ENCODE peak calls at places on chromosomes 1 and 21, in five cellular contexts. One of them, this sample, is unnamed.

GRCh38 chr1:204564835-204565234 is 48.6 kb downstream of the MDM4 start:
- DNase-seq in adrenal gland: no peak
- DNase-seq in astrocyte of the spinal cord: no peak
- DNase-seq in fibroblast of lung: no peak
- DNase-seq in upper lobe of right lung: no peak
- DNase-seq in this sample: no peak

GRCh38 chr1:52523376-52523775 is 29.5 kb downstream of the TUT4 start:
- DNase-seq in adrenal gland: no peak
- DNase-seq in astrocyte of the spinal cord: peak; percentile 18
- DNase-seq in fibroblast of lung: peak; percentile 43
- DNase-seq in upper lobe of right lung: no peak
- DNase-seq in this sample: peak; percentile 5

GRCh38 chr1:108747898-108748297 is 1.4 kb downstream of the STXBP3 start:
- DNase-seq in adrenal gland: no peak
- DNase-seq in astrocyte of the spinal cord: no peak
- DNase-seq in fibroblast of lung: no peak
- DNase-seq in upper lobe of right lung: no peak
- DNase-seq in this sample: no peak

GRCh38 chr1:182707116-182707515 is 22.7 kb upstream of the RGS8 start:
- DNase-seq in adrenal gland: no peak
- DNase-seq in astrocyte of the spinal cord: peak; percentile 45
- DNase-seq in fibroblast of lung: no peak
- DNase-seq in upper lobe of right lung: no peak
- DNase-seq in this sample: peak; percentile 23

GRCh38 chr1:2801535-2802291 is at the start of gene TTC34:
- DNase-seq in adrenal gland: no peak
- DNase-seq in astrocyte of the spinal cord: no peak
- DNase-seq in fibroblast of lung: no peak
- DNase-seq in upper lobe of right lung: peak; percentile 72
- DNase-seq in this sample: no peak

GRCh38 chr1:59645893-59646292 is 168.9 kb upstream of the HOOK1 start:
- DNase-seq in adrenal gland: no peak
- DNase-seq in astrocyte of the spinal cord: peak; percentile 71
- DNase-seq in fibroblast of lung: peak; percentile 78
- DNase-seq in upper lobe of right lung: no peak
- DNase-seq in this sample: peak; percentile 60

GRCh38 chr1:200976634-200977033 is 46.9 kb downstream of the KIF21B start:
- DNase-seq in adrenal gland: no peak
- DNase-seq in astrocyte of the spinal cord: no peak
- DNase-seq in fibroblast of lung: no peak
- DNase-seq in upper lobe of right lung: no peak
- DNase-seq in this sample: no peak

GRCh38 chr1:39297534-39297933 is 93.0 kb downstream of the MACF1 start:
- DNase-seq in adrenal gland: no peak
- DNase-seq in astrocyte of the spinal cord: peak; percentile 17
- DNase-seq in fibroblast of lung: peak; percentile 82
- DNase-seq in upper lobe of right lung: no peak
- DNase-seq in this sample: peak; percentile 19

GRCh38 chr1:99674115-99674514 is 28.2 kb downstream of the PALMD start:
- DNase-seq in adrenal gland: no peak
- DNase-seq in astrocyte of the spinal cord: no peak
- DNase-seq in fibroblast of lung: no peak
- DNase-seq in upper lobe of right lung: no peak
- DNase-seq in this sample: no peak

GRCh38 chr1:178774263-178774662 is 49.2 kb downstream of the RALGPS2 start:
- DNase-seq in adrenal gland: no peak
- DNase-seq in astrocyte of the spinal cord: peak; percentile 62
- DNase-seq in fibroblast of lung: peak; percentile 15
- DNase-seq in upper lobe of right lung: no peak
- DNase-seq in this sample: peak; percentile 24

GRCh38 chr1:30255111-30255510 is 468.3 kb downstream of the MATN1 start:
- DNase-seq in adrenal gland: no peak
- DNase-seq in astrocyte of the spinal cord: no peak
- DNase-seq in fibroblast of lung: no peak
- DNase-seq in upper lobe of right lung: no peak
- DNase-seq in this sample: no peak

GRCh38 chr1:224343679-224344078 is 13.0 kb upstream of the CNIH4 start:
- DNase-seq in adrenal gland: no peak
- DNase-seq in astrocyte of the spinal cord: no peak
- DNase-seq in fibroblast of lung: no peak
- DNase-seq in upper lobe of right lung: no peak
- DNase-seq in this sample: no peak

GRCh38 chr1:204255966-204256365 is 42.2 kb upstream of the GOLT1A start:
- DNase-seq in adrenal gland: no peak
- DNase-seq in astrocyte of the spinal cord: no peak
- DNase-seq in fibroblast of lung: peak; percentile 37
- DNase-seq in upper lobe of right lung: no peak
- DNase-seq in this sample: no peak

GRCh38 chr1:82921759-82922158 is 1077.2 kb downstream of the TTLL7 start:
- DNase-seq in adrenal gland: no peak
- DNase-seq in astrocyte of the spinal cord: no peak
- DNase-seq in fibroblast of lung: no peak
- DNase-seq in upper lobe of right lung: no peak
- DNase-seq in this sample: no peak

GRCh38 chr1:71019248-71019647 is 28.4 kb downstream of the PTGER3 start:
- DNase-seq in adrenal gland: no peak
- DNase-seq in astrocyte of the spinal cord: no peak
- DNase-seq in fibroblast of lung: no peak
- DNase-seq in upper lobe of right lung: no peak
- DNase-seq in this sample: no peak

GRCh38 chr1:162878000-162878596 is 17.1 kb upstream of the CCDC190 start:
- DNase-seq in adrenal gland: peak; percentile 69
- DNase-seq in astrocyte of the spinal cord: peak; percentile 90
- DNase-seq in fibroblast of lung: peak; percentile 74
- DNase-seq in upper lobe of right lung: no peak
- DNase-seq in this sample: peak; percentile 72

GRCh38 chr1:112395261-112395831 is 668 bp upstream of the CTTNBP2NL start:
- DNase-seq in adrenal gland: no peak
- DNase-seq in astrocyte of the spinal cord: no peak
- DNase-seq in fibroblast of lung: peak; percentile 62
- DNase-seq in upper lobe of right lung: no peak
- DNase-seq in this sample: no peak

GRCh38 chr1:241406421-241406820 is 49.4 kb upstream of the RGS7 start:
- DNase-seq in adrenal gland: no peak
- DNase-seq in astrocyte of the spinal cord: no peak
- DNase-seq in fibroblast of lung: no peak
- DNase-seq in upper lobe of right lung: no peak
- DNase-seq in this sample: no peak

GRCh38 chr1:167720965-167721616 is 691 bp upstream of the MPZL1 start:
- DNase-seq in adrenal gland: peak; percentile 48
- DNase-seq in astrocyte of the spinal cord: peak; percentile 73
- DNase-seq in fibroblast of lung: peak; percentile 63
- DNase-seq in upper lobe of right lung: no peak
- DNase-seq in this sample: no peak

GRCh38 chr1:203200059-203200553 is 13.6 kb upstream of the CHI3L1 start:
- DNase-seq in adrenal gland: no peak
- DNase-seq in astrocyte of the spinal cord: no peak
- DNase-seq in fibroblast of lung: peak; percentile 84
- DNase-seq in upper lobe of right lung: peak; percentile 65
- DNase-seq in this sample: no peak

GRCh38 chr1:13590486-13590885 is 6.9 kb downstream of the PDPN start:
- DNase-seq in adrenal gland: no peak
- DNase-seq in astrocyte of the spinal cord: no peak
- DNase-seq in fibroblast of lung: no peak
- DNase-seq in upper lobe of right lung: no peak
- DNase-seq in this sample: no peak

GRCh38 chr1:49106438-49106837 is 329.7 kb upstream of the BEND5 start:
- DNase-seq in adrenal gland: no peak
- DNase-seq in astrocyte of the spinal cord: no peak
- DNase-seq in fibroblast of lung: peak; percentile 36
- DNase-seq in upper lobe of right lung: no peak
- DNase-seq in this sample: no peak

GRCh38 chr1:97499667-97500066 is 421.2 kb downstream of the DPYD start:
- DNase-seq in adrenal gland: no peak
- DNase-seq in astrocyte of the spinal cord: no peak
- DNase-seq in fibroblast of lung: no peak
- DNase-seq in upper lobe of right lung: no peak
- DNase-seq in this sample: no peak

GRCh38 chr1:109644670-109645069 is 11.2 kb upstream of the GSTM4 start:
- DNase-seq in adrenal gland: no peak
- DNase-seq in astrocyte of the spinal cord: no peak
- DNase-seq in fibroblast of lung: no peak
- DNase-seq in upper lobe of right lung: peak; percentile 16
- DNase-seq in this sample: no peak

GRCh38 chr1:67589519-67590233 is 95.3 kb upstream of the GADD45A start:
- DNase-seq in adrenal gland: no peak
- DNase-seq in astrocyte of the spinal cord: no peak
- DNase-seq in fibroblast of lung: no peak
- DNase-seq in upper lobe of right lung: no peak
- DNase-seq in this sample: no peak

GRCh38 chr1:28860332-28861073 is 48.5 kb downstream of the OPRD1 start:
- DNase-seq in adrenal gland: no peak
- DNase-seq in astrocyte of the spinal cord: no peak
- DNase-seq in fibroblast of lung: peak; percentile 59
- DNase-seq in upper lobe of right lung: no peak
- DNase-seq in this sample: no peak

GRCh38 chr21:33115586-33116541 is 45.9 kb downstream of the OLIG1 start:
- DNase-seq in adrenal gland: no peak
- DNase-seq in astrocyte of the spinal cord: no peak
- DNase-seq in fibroblast of lung: no peak
- DNase-seq in upper lobe of right lung: no peak
- DNase-seq in this sample: no peak

GRCh38 chr1:38392866-38393265 is 346.3 kb upstream of the POU3F1 start:
- DNase-seq in adrenal gland: no peak
- DNase-seq in astrocyte of the spinal cord: no peak
- DNase-seq in fibroblast of lung: no peak
- DNase-seq in upper lobe of right lung: no peak
- DNase-seq in this sample: no peak

GRCh38 chr1:211198111-211198510 is 61.1 kb upstream of the RCOR3 start:
- DNase-seq in adrenal gland: no peak
- DNase-seq in astrocyte of the spinal cord: peak; percentile 60
- DNase-seq in fibroblast of lung: peak; percentile 75
- DNase-seq in upper lobe of right lung: no peak
- DNase-seq in this sample: no peak

GRCh38 chr1:41887365-41887764 is 31.4 kb downstream of the HIVEP3 start:
- DNase-seq in adrenal gland: no peak
- DNase-seq in astrocyte of the spinal cord: no peak
- DNase-seq in fibroblast of lung: no peak
- DNase-seq in upper lobe of right lung: no peak
- DNase-seq in this sample: no peak

GRCh38 chr1:159922499-159923202 is 2.7 kb downstream of the TAGLN2 start:
- DNase-seq in adrenal gland: no peak
- DNase-seq in astrocyte of the spinal cord: no peak
- DNase-seq in fibroblast of lung: peak; percentile 22
- DNase-seq in upper lobe of right lung: peak; percentile 83
- DNase-seq in this sample: no peak

GRCh38 chr1:161737625-161738024 is 12.0 kb upstream of the DUSP12 start:
- DNase-seq in adrenal gland: no peak
- DNase-seq in astrocyte of the spinal cord: no peak
- DNase-seq in fibroblast of lung: no peak
- DNase-seq in upper lobe of right lung: no peak
- DNase-seq in this sample: no peak
- H3K4me3 ChIP-seq in adrenal gland: no peak overlapping the region
- H3K4me3 ChIP-seq in astrocyte of the spinal cord: no peak overlapping the region
- H3K4me3 ChIP-seq in fibroblast of lung: no peak overlapping the region
- H3K4me3 ChIP-seq in upper lobe of right lung: no peak overlapping the region
- H3K4me3 ChIP-seq in this sample: no peak overlapping the region

DNA sequence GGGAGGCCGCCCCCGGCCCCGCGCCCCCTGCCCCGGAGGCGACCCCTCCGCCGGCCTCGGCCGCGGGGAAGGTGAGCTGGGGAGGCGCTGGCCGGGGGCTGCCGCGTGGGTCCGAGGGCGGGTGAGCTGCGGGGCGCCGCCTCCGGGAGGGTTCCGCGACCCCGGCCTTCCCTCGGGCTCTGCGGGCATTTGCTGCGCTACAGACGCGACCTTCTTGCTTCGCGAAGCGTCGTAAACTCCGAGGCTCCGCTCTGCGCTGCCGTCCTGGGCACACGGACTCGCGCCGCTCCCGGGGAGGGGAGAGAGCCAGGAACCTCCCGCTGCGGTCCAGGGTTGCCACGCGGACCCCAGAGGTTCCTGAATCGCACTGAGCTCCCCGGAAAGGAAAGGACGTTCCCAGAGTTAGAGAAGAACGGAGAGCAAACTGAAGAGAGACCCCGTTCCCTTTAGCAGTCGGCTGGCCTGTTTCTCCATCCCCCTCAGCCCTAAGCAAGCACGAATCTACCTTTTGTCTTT is 345 bp downstream of the SLX9 start:
- DNase-seq in adrenal gland: no peak
- DNase-seq in astrocyte of the spinal cord: no peak
- DNase-seq in fibroblast of lung: no peak
- DNase-seq in upper lobe of right lung: no peak
- DNase-seq in this sample: no peak
- TF ChIP-seq CTCF in adrenal gland: no peak
- TF ChIP-seq CTCF in astrocyte of the spinal cord: no peak
- TF ChIP-seq CTCF in fibroblast of lung: no peak
- TF ChIP-seq CTCF in upper lobe of right lung: no peak
- TF ChIP-seq CTCF in this sample: no peak

GRCh38 chr1:225816643-225817538 is 7.0 kb downstream of the EPHX1 start:
- DNase-seq in adrenal gland: no peak
- DNase-seq in astrocyte of the spinal cord: peak; percentile 16
- DNase-seq in fibroblast of lung: peak; percentile 18
- DNase-seq in upper lobe of right lung: no peak
- DNase-seq in this sample: no peak
- H3K4me3 ChIP-seq in adrenal gland: no peak overlapping the region
- H3K4me3 ChIP-seq in astrocyte of the spinal cord: no peak overlapping the region
- H3K4me3 ChIP-seq in fibroblast of lung: no peak overlapping the region
- H3K4me3 ChIP-seq in upper lobe of right lung: no peak overlapping the region
- H3K4me3 ChIP-seq in this sample: no peak overlapping the region

DNA sequence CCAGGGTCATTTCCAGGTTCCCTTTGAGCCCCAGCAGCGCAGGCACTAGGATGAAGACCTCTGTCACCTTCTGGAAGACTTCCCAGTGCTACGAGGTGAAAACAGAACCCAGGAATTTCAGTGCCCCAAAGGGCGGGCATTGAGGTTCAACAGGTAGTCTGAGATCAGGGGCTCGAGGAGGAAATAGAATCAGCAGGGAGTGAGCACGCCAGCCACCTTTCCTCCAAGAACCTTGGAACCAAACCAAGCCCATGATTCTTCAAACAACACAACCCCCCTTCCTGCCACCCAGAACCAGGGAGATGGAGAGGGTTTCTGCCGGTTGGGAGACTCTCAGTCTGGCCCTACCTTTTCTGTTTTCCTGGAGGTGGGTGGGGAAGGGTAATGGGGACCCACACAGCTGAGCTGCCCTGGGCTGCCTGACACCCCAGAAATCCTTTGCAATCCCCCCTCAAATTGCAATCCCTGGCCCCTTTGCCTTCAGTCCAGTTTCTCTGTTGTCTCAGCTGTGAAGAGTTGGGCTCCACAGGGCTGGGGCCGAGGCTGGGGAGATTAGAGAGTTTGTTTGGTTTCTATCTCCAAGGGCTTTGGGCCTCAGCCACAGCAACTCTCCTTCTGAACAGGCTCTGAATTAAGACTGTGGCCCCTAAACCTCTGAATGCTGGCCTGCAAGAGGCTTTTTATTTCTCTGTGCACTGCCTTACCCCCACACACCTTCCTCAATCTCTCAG is 11.9 kb downstream of the SLC41A1 start:
- DNase-seq in adrenal gland: no peak
- DNase-seq in astrocyte of the spinal cord: no peak
- DNase-seq in fibroblast of lung: no peak
- DNase-seq in upper lobe of right lung: no peak
- DNase-seq in this sample: no peak
- TF ChIP-seq CTCF in adrenal gland: no peak
- TF ChIP-seq CTCF in astrocyte of the spinal cord: no peak
- TF ChIP-seq CTCF in fibroblast of lung: no peak
- TF ChIP-seq CTCF in upper lobe of right lung: no peak
- TF ChIP-seq CTCF in this sample: no peak

GRCh38 chr1:228084325-228084724 is 1.8 kb downstream of the ARF1 start:
- DNase-seq in adrenal gland: no peak
- DNase-seq in astrocyte of the spinal cord: peak; percentile 56
- DNase-seq in fibroblast of lung: peak; percentile 59
- DNase-seq in upper lobe of right lung: no peak
- DNase-seq in this sample: no peak
- H3K4me3 ChIP-seq in adrenal gland: no peak overlapping the region
- H3K4me3 ChIP-seq in astrocyte of the spinal cord: peak overlapping the region; percentile 91
- H3K4me3 ChIP-seq in fibroblast of lung: peak overlapping the region; percentile 77
- H3K4me3 ChIP-seq in upper lobe of right lung: peak overlapping the region; percentile 84
- H3K4me3 ChIP-seq in this sample: peak overlapping the region; percentile 95

GRCh38 chr1:47991187-47991586 is 6.0 kb downstream of the TRABD2B start:
- DNase-seq in adrenal gland: no peak
- DNase-seq in astrocyte of the spinal cord: peak; percentile 64
- DNase-seq in fibroblast of lung: peak; percentile 4
- DNase-seq in upper lobe of right lung: no peak
- DNase-seq in this sample: no peak
- TF ChIP-seq CTCF in adrenal gland: no peak
- TF ChIP-seq CTCF in astrocyte of the spinal cord: no peak
- TF ChIP-seq CTCF in fibroblast of lung: no peak
- TF ChIP-seq CTCF in upper lobe of right lung: no peak
- TF ChIP-seq CTCF in this sample: no peak

This sample was measured in astrocyte of the cerebellum.